ENCODE peak calls at places on chromosomes 16 and 17, in seven cellular contexts. X, W, F, Q, K, V and B are unnamed samples.
A peak's percentile ranks its signal among the peaks of the same experiment; 100 is the strongest.

GRCh38 chr16:53629151-53629550 is 74.5 kb downstream of the RPGRIP1L start:
- DNase-seq in X (no peak), W (no peak), F (no peak), Q (no peak), K (no peak), V (no peak), B (no peak)

GRCh38 chr16:50502616-50503000 is 45.6 kb upstream of the NKD1 start:
- DNase-seq in X (no peak), W (no peak), F (no peak), Q (no peak), K (no peak), V (no peak), B (no peak)

GRCh38 chr17:66542967-66543525 is 240.6 kb downstream of the PRKCA start:
- DNase-seq in X (no peak), W (no peak), F (no peak), Q (peak; percentile 92), K (no peak), V (no peak), B (no peak)

GRCh38 chr17:41705271-41705991 is 6.7 kb upstream of the GAST start:
- DNase-seq in X (no peak), W (no peak), F (no peak), Q (peak; percentile 73), K (no peak), V (no peak), B (no peak)

GRCh38 chr17:32484041-32484461 is 2.7 kb upstream of the CDK5R1 start:
- DNase-seq in X (no peak), W (no peak), F (peak; percentile 27), Q (no peak), K (no peak), V (no peak), B (no peak)

GRCh38 chr16:85571813-85572619 is 41.1 kb upstream of the GSE1 start:
- DNase-seq in X (no peak), W (no peak), F (no peak), Q (no peak), K (no peak), V (no peak), B (no peak)

GRCh38 chr17:39199673-39199985 is 454 bp upstream of the RPL19 start:
- DNase-seq in X (no peak), W (no peak), F (no peak), Q (no peak), K (no peak), V (no peak), B (no peak)

GRCh38 chr17:79685121-79685520 is 45.6 kb upstream of the ENPP7 start:
- DNase-seq in X (no peak), W (no peak), F (no peak), Q (no peak), K (no peak), V (no peak), B (no peak)

DNA sequence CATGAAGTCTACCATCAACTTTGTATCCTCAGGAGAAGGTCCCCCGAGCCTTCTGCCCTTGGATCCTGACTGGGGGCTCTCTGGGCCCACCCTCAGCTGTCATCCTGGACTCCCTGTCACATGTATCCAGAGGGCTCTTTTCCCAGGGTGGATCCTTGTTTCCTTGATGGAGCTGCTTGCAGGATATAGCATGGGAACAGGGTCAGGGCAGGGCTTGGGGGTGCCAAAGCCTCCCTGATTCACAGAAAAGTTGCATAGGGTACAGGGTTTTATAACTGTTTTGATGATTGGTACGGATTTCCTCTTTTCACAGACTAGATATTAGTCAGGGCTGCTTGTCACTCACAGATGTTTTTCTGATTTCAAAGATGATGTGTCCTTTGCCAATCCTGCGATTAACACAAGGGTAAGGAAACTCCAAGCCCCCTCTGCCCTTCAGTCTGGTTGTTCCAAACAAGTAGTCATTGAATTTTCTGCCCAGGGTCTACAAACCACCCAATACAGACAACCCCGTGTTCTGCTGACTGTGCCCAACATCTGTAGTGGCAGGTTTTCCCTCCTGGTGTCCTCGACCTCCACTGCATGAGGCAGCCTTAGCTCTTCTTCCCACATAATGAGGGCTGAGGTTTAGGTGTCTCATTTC is 20.6 kb upstream of the SLC35G3 start:
- DNase-seq in X (peak; percentile 25), W (no peak), F (no peak), Q (no peak), K (no peak), V (peak; percentile 8), B (peak; percentile 3)
- TF ChIP-seq CTCF in X (no peak), W (no peak), F (no peak), Q (no peak), K (no peak), V (no peak), B (no peak)

DNA sequence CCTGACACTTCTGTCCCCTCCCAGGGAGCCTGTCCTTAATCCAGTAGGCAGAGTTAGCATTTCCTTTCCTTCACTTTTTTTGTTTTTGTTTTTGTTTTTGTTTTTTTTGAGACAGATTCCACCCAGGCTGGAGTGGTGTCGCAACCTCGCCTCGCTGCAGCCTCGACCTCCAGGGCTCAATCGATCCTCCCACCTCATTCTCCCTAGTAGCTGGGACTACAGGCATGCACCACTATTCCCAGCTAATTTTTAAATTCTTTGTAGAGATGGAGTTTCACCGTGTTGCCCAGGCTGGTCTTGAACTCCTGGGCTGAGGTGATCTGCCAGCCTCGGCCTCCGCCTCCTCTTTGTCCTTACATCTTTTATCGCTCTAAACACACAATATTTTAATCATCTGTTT is 4.0 kb downstream of the NHERF1 start:
- DNase-seq in X (no peak), W (no peak), F (no peak), Q (no peak), K (no peak), V (no peak), B (no peak)
- H3K36me3 ChIP-seq in X (peaks cover 5% of the 10 kb centered on the region), W (no peaks in the 10 kb centered on the region), F (no peaks in the 10 kb centered on the region), Q (no peaks in the 10 kb centered on the region), K (no peaks in the 10 kb centered on the region), V (no peaks in the 10 kb centered on the region), B (no peaks in the 10 kb centered on the region)

GRCh38 chr16:3596101-3596861 is 15.1 kb downstream of the SLX4 start:
- DNase-seq in X (no peak), W (no peak), F (no peak), Q (no peak), K (no peak), V (no peak), B (no peak)

GRCh38 chr16:3592559-3592958 is 15.4 kb upstream of the NLRC3 start:
- DNase-seq in X (no peak), W (no peak), F (no peak), Q (no peak), K (no peak), V (no peak), B (no peak)

GRCh38 chr16:3595110-3595486 is 16.3 kb downstream of the SLX4 start:
- DNase-seq in X (no peak), W (no peak), F (no peak), Q (no peak), K (no peak), V (no peak), B (no peak)

GRCh38 chr16:3595521-3596021 is 15.8 kb downstream of the SLX4 start:
- DNase-seq in X (no peak), W (no peak), F (no peak), Q (no peak), K (no peak), V (no peak), B (no peak)

GRCh38 chr16:3594316-3595109 is 16.9 kb downstream of the SLX4 start:
- DNase-seq in X (no peak), W (no peak), F (no peak), Q (no peak), K (no peak), V (no peak), B (no peak)
- TF ChIP-seq CTCF in X (no peak), W (no peak), F (no peak), Q (no peak), K (no peak), V (no peak), B (no peak)

GRCh38 chr17:50356892-50357510 is 11.1 kb downstream of the XYLT2 start:
- DNase-seq in X (no peak), W (peak; percentile 15), F (no peak), Q (no peak), K (no peak), V (no peak), B (no peak)
- H3K36me3 ChIP-seq in X (peaks cover 26% of the 10 kb centered on the region), W (peaks cover 96% of the 10 kb centered on the region), F (peaks cover 43% of the 10 kb centered on the region), Q (peaks cover 69% of the 10 kb centered on the region), K (peaks cover 24% of the 10 kb centered on the region), V (peaks cover 9% of the 10 kb centered on the region), B (peaks cover 29% of the 10 kb centered on the region)

GRCh38 chr17:7502987-7503386 is 18.8 kb downstream of the POLR2A start:
- DNase-seq in X (no peak), W (no peak), F (no peak), Q (no peak), K (no peak), V (no peak), B (no peak)
- TF ChIP-seq CTCF in X (no peak), W (no peak), F (peak; percentile 39), Q (peak; percentile 25), K (peak; percentile 31), V (peak; percentile 25), B (peak; percentile 22)

GRCh38 chr17:17156511-17156910 is 49.6 kb downstream of the PLD6 start:
- DNase-seq in X (no peak), W (no peak), F (no peak), Q (peak; percentile 64), K (no peak), V (no peak), B (no peak)

GRCh38 chr17:17161121-17161520 is 45.0 kb downstream of the PLD6 start:
- DNase-seq in X (no peak), W (no peak), F (no peak), Q (no peak), K (no peak), V (no peak), B (no peak)

GRCh38 chr17:17157041-17157440 is 49.1 kb downstream of the PLD6 start:
- DNase-seq in X (no peak), W (no peak), F (no peak), Q (no peak), K (no peak), V (no peak), B (no peak)

GRCh38 chr17:17161759-17162158 is 44.4 kb downstream of the PLD6 start:
- DNase-seq in X (no peak), W (no peak), F (no peak), Q (no peak), K (no peak), V (no peak), B (no peak)

DNA sequence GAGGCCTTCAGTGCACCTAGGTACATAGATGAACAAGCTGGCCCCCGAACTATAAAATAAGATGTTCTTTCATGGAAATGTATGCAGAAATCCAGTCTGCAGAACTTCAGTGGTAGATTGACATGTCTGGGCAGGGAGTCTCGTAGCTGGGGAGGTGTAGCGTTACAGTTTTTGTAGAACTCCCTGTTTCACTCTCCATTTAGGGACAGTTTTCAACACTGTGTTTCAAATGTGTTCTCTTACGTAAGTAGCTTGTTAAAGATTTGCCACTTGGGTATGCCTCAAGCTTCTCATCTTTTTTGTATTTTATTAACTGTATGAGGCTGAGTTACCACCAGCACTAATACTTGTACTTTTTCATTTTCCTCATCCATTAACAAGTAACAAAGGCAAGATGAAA is 46.6 kb downstream of the PLD6 start:
- DNase-seq in X (no peak), W (no peak), F (no peak), Q (no peak), K (no peak), V (no peak), B (no peak)
- H3K36me3 ChIP-seq in X (peaks cover 35% of the 10 kb centered on the region), W (peaks cover 100% of the 10 kb centered on the region), F (peaks cover 40% of the 10 kb centered on the region), Q (peaks cover 73% of the 10 kb centered on the region), K (peaks cover 53% of the 10 kb centered on the region), V (peaks cover 24% of the 10 kb centered on the region), B (peaks cover 38% of the 10 kb centered on the region)

GRCh38 chr17:5439446-5439764 is 450 bp upstream of the C1QBP start:
- DNase-seq in X (no peak), W (no peak), F (no peak), Q (no peak), K (no peak), V (no peak), B (no peak)
- TF ChIP-seq CTCF in X (peak; percentile 56), W (no peak), F (no peak), Q (no peak), K (no peak), V (no peak), B (no peak)